ENCODE peak calls at places on chromosomes 3 and 15, in five cellular contexts. One of them, this sample, is unnamed.

GRCh38 chr15:55357774-55358173 is 38.8 kb downstream of the PIGB start:
- DNase-seq in fibroblast of mammary gland: peak
- DNase-seq in HFF-Myc: peak
- DNase-seq in coronary artery: no peak
- DNase-seq in HCT116: no peak
- DNase-seq in this sample: no peak

GRCh38 chr3:120160050-120160449 is 65.8 kb upstream of the GSK3B start:
- DNase-seq in fibroblast of mammary gland: peak
- DNase-seq in HFF-Myc: peak
- DNase-seq in coronary artery: peak
- DNase-seq in HCT116: peak
- DNase-seq in this sample: peak

GRCh38 chr3:119767936-119768601 is 13.8 kb upstream of the NR1I2 start:
- DNase-seq in fibroblast of mammary gland: no peak
- DNase-seq in HFF-Myc: no peak
- DNase-seq in coronary artery: no peak
- DNase-seq in HCT116: no peak
- DNase-seq in this sample: no peak

GRCh38 chr3:134369861-134370596 is 4.2 kb downstream of the AMOTL2 start:
- DNase-seq in fibroblast of mammary gland: no peak
- DNase-seq in HFF-Myc: no peak
- DNase-seq in coronary artery: no peak
- DNase-seq in HCT116: no peak
- DNase-seq in this sample: no peak

GRCh38 chr3:129491794-129492193 is 36.6 kb upstream of the RHO start:
- DNase-seq in fibroblast of mammary gland: no peak
- DNase-seq in HFF-Myc: no peak
- DNase-seq in coronary artery: no peak
- DNase-seq in HCT116: no peak
- DNase-seq in this sample: no peak

GRCh38 chr3:48798998-48799397 is 48.7 kb downstream of the PRKAR2A start:
- DNase-seq in fibroblast of mammary gland: no peak
- DNase-seq in HFF-Myc: no peak
- DNase-seq in coronary artery: no peak
- DNase-seq in HCT116: no peak
- DNase-seq in this sample: peak

GRCh38 chr15:63772531-63772930 is 61.2 kb downstream of the HERC1 start:
- DNase-seq in fibroblast of mammary gland: no peak
- DNase-seq in HFF-Myc: no peak
- DNase-seq in coronary artery: no peak
- DNase-seq in HCT116: no peak
- DNase-seq in this sample: no peak

GRCh38 chr3:42557849-42558248 is 23.9 kb downstream of the SEC22C start:
- DNase-seq in fibroblast of mammary gland: no peak
- DNase-seq in HFF-Myc: no peak
- DNase-seq in coronary artery: no peak
- DNase-seq in HCT116: no peak
- DNase-seq in this sample: no peak

GRCh38 chr3:132723024-132723462 is 834 bp upstream of the NPHP3 start:
- DNase-seq in fibroblast of mammary gland: no peak
- DNase-seq in HFF-Myc: no peak
- DNase-seq in coronary artery: no peak
- DNase-seq in HCT116: no peak
- DNase-seq in this sample: no peak

GRCh38 chr3:43319364-43319763 is 33.0 kb downstream of the SNRK start:
- DNase-seq in fibroblast of mammary gland: peak
- DNase-seq in HFF-Myc: no peak
- DNase-seq in coronary artery: no peak
- DNase-seq in HCT116: no peak
- DNase-seq in this sample: no peak

GRCh38 chr3:54954019-54954418 is 26.2 kb upstream of the LRTM1 start:
- DNase-seq in fibroblast of mammary gland: peak
- DNase-seq in HFF-Myc: peak
- DNase-seq in coronary artery: no peak
- DNase-seq in HCT116: no peak
- DNase-seq in this sample: peak

GRCh38 chr3:20916966-20917606 is 731.1 kb upstream of the SGO1 start:
- DNase-seq in fibroblast of mammary gland: no peak
- DNase-seq in HFF-Myc: no peak
- DNase-seq in coronary artery: no peak
- DNase-seq in HCT116: no peak
- DNase-seq in this sample: no peak

GRCh38 chr3:105274536-105274935 is 92.2 kb upstream of the ALCAM start:
- DNase-seq in fibroblast of mammary gland: no peak
- DNase-seq in HFF-Myc: no peak
- DNase-seq in coronary artery: no peak
- DNase-seq in HCT116: no peak
- DNase-seq in this sample: no peak

GRCh38 chr3:25663324-25664065 is 1.2 kb downstream of the TOP2B start:
- DNase-seq in fibroblast of mammary gland: peak
- DNase-seq in HFF-Myc: no peak
- DNase-seq in coronary artery: no peak
- DNase-seq in HCT116: peak
- DNase-seq in this sample: peak

GRCh38 chr3:183285318-183285717 is 32.3 kb downstream of the B3GNT5 start:
- DNase-seq in fibroblast of mammary gland: no peak
- DNase-seq in HFF-Myc: no peak
- DNase-seq in coronary artery: no peak
- DNase-seq in HCT116: no peak
- DNase-seq in this sample: no peak

GRCh38 chr15:51938286-51938685 is 33.3 kb downstream of the LEO1 start:
- DNase-seq in fibroblast of mammary gland: no peak
- DNase-seq in HFF-Myc: no peak
- DNase-seq in coronary artery: no peak
- DNase-seq in HCT116: no peak
- DNase-seq in this sample: no peak

GRCh38 chr3:53460313-53460712 is 34.1 kb upstream of the CACNA1D start:
- DNase-seq in fibroblast of mammary gland: no peak
- DNase-seq in HFF-Myc: no peak
- DNase-seq in coronary artery: no peak
- DNase-seq in HCT116: no peak
- DNase-seq in this sample: no peak

GRCh38 chr15:52738311-52738710 is 51.8 kb downstream of the ONECUT1 start:
- DNase-seq in fibroblast of mammary gland: no peak
- DNase-seq in HFF-Myc: no peak
- DNase-seq in coronary artery: no peak
- DNase-seq in HCT116: no peak
- DNase-seq in this sample: no peak

GRCh38 chr3:52385157-52385556 is 59.7 kb downstream of the SEMA3G start:
- DNase-seq in fibroblast of mammary gland: peak
- DNase-seq in HFF-Myc: no peak
- DNase-seq in coronary artery: no peak
- DNase-seq in HCT116: peak
- DNase-seq in this sample: peak
- TF ChIP-seq CTCF in fibroblast of mammary gland: peak
- TF ChIP-seq CTCF in HFF-Myc: peak
- TF ChIP-seq CTCF in coronary artery: no peak
- TF ChIP-seq CTCF in HCT116: peak
- TF ChIP-seq CTCF in this sample: peak

DNA sequence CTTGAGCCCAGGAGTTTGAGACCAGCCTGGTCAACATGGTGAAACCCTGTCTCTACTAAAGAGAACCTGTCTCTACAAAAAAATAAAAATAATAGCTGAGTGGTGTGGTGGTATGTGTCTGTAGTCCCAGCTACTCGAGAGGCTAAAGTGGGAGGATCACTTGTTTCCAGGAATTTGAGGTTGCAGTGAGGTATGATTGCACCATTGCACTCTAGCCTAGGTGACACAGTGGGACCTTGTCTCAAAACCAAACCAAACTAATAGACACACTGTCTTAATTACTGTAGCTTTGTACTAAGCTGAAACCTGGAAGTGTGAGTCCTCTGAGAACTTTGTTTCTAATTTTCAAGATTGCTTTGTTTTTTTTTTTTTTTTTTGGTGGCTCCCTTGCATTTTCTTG is 30.4 kb downstream of the MGA start:
- DNase-seq in fibroblast of mammary gland: no peak
- DNase-seq in HFF-Myc: no peak
- DNase-seq in coronary artery: no peak
- DNase-seq in HCT116: no peak
- DNase-seq in this sample: no peak
- TF ChIP-seq CTCF in fibroblast of mammary gland: no peak
- TF ChIP-seq CTCF in HFF-Myc: no peak
- TF ChIP-seq CTCF in coronary artery: no peak
- TF ChIP-seq CTCF in HCT116: no peak
- TF ChIP-seq CTCF in this sample: no peak

GRCh38 chr3:38480093-38480445 is 16.1 kb upstream of the EXOG start:
- DNase-seq in fibroblast of mammary gland: no peak
- DNase-seq in HFF-Myc: no peak
- DNase-seq in coronary artery: no peak
- DNase-seq in HCT116: no peak
- DNase-seq in this sample: no peak
- TF ChIP-seq CTCF in fibroblast of mammary gland: no peak
- TF ChIP-seq CTCF in HFF-Myc: no peak
- TF ChIP-seq CTCF in coronary artery: no peak
- TF ChIP-seq CTCF in HCT116: no peak
- TF ChIP-seq CTCF in this sample: no peak

GRCh38 chr15:46713045-46713444 is 1004.3 kb upstream of the SEMA6D start:
- DNase-seq in fibroblast of mammary gland: no peak
- DNase-seq in HFF-Myc: no peak
- DNase-seq in coronary artery: no peak
- DNase-seq in HCT116: no peak
- DNase-seq in this sample: no peak

GRCh38 chr15:46710561-46710960 is 1006.7 kb upstream of the SEMA6D start:
- DNase-seq in fibroblast of mammary gland: no peak
- DNase-seq in HFF-Myc: no peak
- DNase-seq in coronary artery: no peak
- DNase-seq in HCT116: no peak
- DNase-seq in this sample: no peak

GRCh38 chr15:46708226-46708625 is 1009.1 kb upstream of the SEMA6D start:
- DNase-seq in fibroblast of mammary gland: no peak
- DNase-seq in HFF-Myc: no peak
- DNase-seq in coronary artery: no peak
- DNase-seq in HCT116: no peak
- DNase-seq in this sample: no peak

GRCh38 chr15:46707452-46707851 is 1009.9 kb upstream of the SEMA6D start:
- DNase-seq in fibroblast of mammary gland: no peak
- DNase-seq in HFF-Myc: no peak
- DNase-seq in coronary artery: no peak
- DNase-seq in HCT116: no peak
- DNase-seq in this sample: no peak

DNA sequence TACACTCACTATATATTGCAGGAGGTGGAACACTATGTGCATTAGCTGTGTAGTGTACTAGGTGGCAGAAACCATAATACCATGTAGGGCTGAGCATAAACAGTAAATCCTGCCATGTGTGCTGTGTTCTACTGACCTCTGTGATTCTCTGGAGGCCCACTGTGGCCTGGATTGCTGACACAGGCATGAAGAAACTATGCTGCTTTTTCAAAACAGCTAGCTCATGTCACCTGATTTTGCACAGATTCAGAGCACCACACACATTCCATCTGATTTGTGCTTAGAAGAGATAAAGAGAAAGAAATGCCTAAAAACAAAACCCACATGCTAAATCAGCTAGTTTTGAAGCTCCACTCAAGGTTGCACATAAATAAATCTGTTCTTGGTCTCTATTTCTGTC is 1007.8 kb upstream of the SEMA6D start:
- DNase-seq in fibroblast of mammary gland: no peak
- DNase-seq in HFF-Myc: no peak
- DNase-seq in coronary artery: no peak
- DNase-seq in HCT116: no peak
- DNase-seq in this sample: no peak
- TF ChIP-seq CTCF in fibroblast of mammary gland: no peak
- TF ChIP-seq CTCF in HFF-Myc: no peak
- TF ChIP-seq CTCF in coronary artery: no peak
- TF ChIP-seq CTCF in HCT116: no peak
- TF ChIP-seq CTCF in this sample: no peak

GRCh38 chr3:32307591-32307990 is 69.1 kb downstream of the CMTM8 start:
- DNase-seq in fibroblast of mammary gland: no peak
- DNase-seq in HFF-Myc: no peak
- DNase-seq in coronary artery: no peak
- DNase-seq in HCT116: no peak
- DNase-seq in this sample: peak
- TF ChIP-seq CTCF in fibroblast of mammary gland: no peak
- TF ChIP-seq CTCF in HFF-Myc: no peak
- TF ChIP-seq CTCF in coronary artery: no peak
- TF ChIP-seq CTCF in HCT116: no peak
- TF ChIP-seq CTCF in this sample: no peak

GRCh38 chr3:100754563-100755334 is 45.5 kb downstream of the TFG start:
- DNase-seq in fibroblast of mammary gland: peak
- DNase-seq in HFF-Myc: no peak
- DNase-seq in coronary artery: no peak
- DNase-seq in HCT116: no peak
- DNase-seq in this sample: no peak
- TF ChIP-seq CTCF in fibroblast of mammary gland: peak
- TF ChIP-seq CTCF in HFF-Myc: no peak
- TF ChIP-seq CTCF in coronary artery: no peak
- TF ChIP-seq CTCF in HCT116: no peak
- TF ChIP-seq CTCF in this sample: no peak

GRCh38 chr3:40602778-40603385 is 78.1 kb downstream of the ZNF621 start:
- DNase-seq in fibroblast of mammary gland: peak
- DNase-seq in HFF-Myc: no peak
- DNase-seq in coronary artery: no peak
- DNase-seq in HCT116: no peak
- DNase-seq in this sample: no peak

GRCh38 chr3:40613306-40613705 is 88.5 kb downstream of the ZNF621 start:
- DNase-seq in fibroblast of mammary gland: no peak
- DNase-seq in HFF-Myc: no peak
- DNase-seq in coronary artery: no peak
- DNase-seq in HCT116: no peak
- DNase-seq in this sample: no peak

GRCh38 chr3:40608091-40608490 is 83.3 kb downstream of the ZNF621 start:
- DNase-seq in fibroblast of mammary gland: no peak
- DNase-seq in HFF-Myc: no peak
- DNase-seq in coronary artery: no peak
- DNase-seq in HCT116: no peak
- DNase-seq in this sample: peak
- TF ChIP-seq CTCF in fibroblast of mammary gland: no peak
- TF ChIP-seq CTCF in HFF-Myc: no peak
- TF ChIP-seq CTCF in coronary artery: no peak
- TF ChIP-seq CTCF in HCT116: no peak
- TF ChIP-seq CTCF in this sample: no peak

GRCh38 chr15:73564255-73564654 is 68.9 kb downstream of the NPTN start:
- DNase-seq in fibroblast of mammary gland: peak
- DNase-seq in HFF-Myc: peak
- DNase-seq in coronary artery: no peak
- DNase-seq in HCT116: peak
- DNase-seq in this sample: peak
- TF ChIP-seq CTCF in fibroblast of mammary gland: peak
- TF ChIP-seq CTCF in HFF-Myc: peak
- TF ChIP-seq CTCF in coronary artery: no peak
- TF ChIP-seq CTCF in HCT116: peak
- TF ChIP-seq CTCF in this sample: no peak

GRCh38 chr3:13399603-13400002 is 20.5 kb downstream of the NUP210 start:
- DNase-seq in fibroblast of mammary gland: no peak
- DNase-seq in HFF-Myc: no peak
- DNase-seq in coronary artery: no peak
- DNase-seq in HCT116: no peak
- DNase-seq in this sample: no peak
- TF ChIP-seq CTCF in fibroblast of mammary gland: no peak
- TF ChIP-seq CTCF in HFF-Myc: no peak
- TF ChIP-seq CTCF in coronary artery: no peak
- TF ChIP-seq CTCF in HCT116: no peak
- TF ChIP-seq CTCF in this sample: no peak

This sample was measured in MCF 10A.